ENCODE peak calls at places on chromosomes 13 and 19, in six cellular contexts. B, P, I, E, N and C are unnamed samples.

GRCh38 chr19:43782689-43783231 is 2.0 kb upstream of the KCNN4 start:
- DNase-seq in N (no peak), I (no peak), B (no peak), E (no peak), P (no peak), C (no peak)

GRCh38 chr13:29561918-29562317 is 33.6 kb downstream of the SLC7A1 start:
- DNase-seq in N (no peak), P (no peak), I (no peak), B (no peak), E (no peak), C (no peak)

GRCh38 chr19:46364359-46364758 is 17.5 kb downstream of the PPP5C start:
- DNase-seq in P (no peak), E (no peak), I (no peak), N (no peak), B (no peak), C (no peak)

GRCh38 chr13:35552172-35552844 is 75.8 kb upstream of the MAB21L1 start:
- DNase-seq in B (no peak), P (no peak), N (no peak), I (peak; percentile 46), E (no peak), C (no peak)

GRCh38 chr13:80684525-80685017 is 343.6 kb upstream of the SPRY2 start:
- DNase-seq in B (no peak), P (no peak), I (no peak), E (no peak), N (no peak), C (no peak)

GRCh38 chr19:23260956-23261355 is 10.8 kb upstream of the ZNF724 start:
- DNase-seq in P (no peak), I (no peak), B (no peak), E (no peak), N (no peak), C (no peak)

GRCh38 chr13:109606404-109607028 is 179.9 kb downstream of the IRS2 start:
- DNase-seq in B (no peak), P (no peak), E (no peak), I (no peak), N (no peak), C (no peak)

GRCh38 chr13:31441804-31442487 is 242.2 kb downstream of the B3GLCT start:
- DNase-seq in E (no peak), B (no peak), I (no peak), P (no peak), N (no peak), C (peak; percentile 81)

GRCh38 chr19:34963531-34964406 is at the start of gene ZNF792:
- DNase-seq in B (peak; percentile 77), N (no peak), E (peak; percentile 7), I (peak; percentile 77), P (peak; percentile 58), C (peak; percentile 69)

GRCh38 chr13:108662528-108662927 is 33.1 kb downstream of the MYO16 start:
- DNase-seq in I (no peak), B (no peak), P (no peak), N (no peak), E (no peak), C (no peak)

GRCh38 chr19:17910776-17911360 is 21.9 kb upstream of the CCDC124 start:
- DNase-seq in N (no peak), E (no peak), B (no peak), I (no peak), P (no peak), C (no peak)

GRCh38 chr13:79060216-79060615 is 345.8 kb downstream of the RBM26 start:
- DNase-seq in N (no peak), E (no peak), P (no peak), B (no peak), I (peak; percentile 14), C (no peak)

GRCh38 chr13:70856706-70857105 is 748.5 kb upstream of the KLHL1 start:
- DNase-seq in I (no peak), N (no peak), P (no peak), E (no peak), B (no peak), C (no peak)

GRCh38 chr19:1181606-1182005 is 7.5 kb upstream of the SBNO2 start:
- DNase-seq in E (no peak), I (no peak), B (peak; percentile 76), P (no peak), N (no peak), C (no peak)

GRCh38 chr19:11482384-11483050 is 1.7 kb upstream of the ELAVL3 start:
- DNase-seq in P (peak; percentile 78), E (peak; percentile 53), I (peak; percentile 92), B (peak; percentile 78), N (peak; percentile 27), C (peak; percentile 84)

GRCh38 chr19:38266981-38267597 is 2.7 kb downstream of the SPINT2 start:
- DNase-seq in P (no peak), N (no peak), B (no peak), E (no peak), I (no peak), C (no peak)

GRCh38 chr13:99610702-99611289 is 109.5 kb downstream of the TM9SF2 start:
- DNase-seq in E (no peak), B (no peak), I (peak; percentile 32), N (no peak), P (no peak), C (no peak)

GRCh38 chr13:98775386-98775785 is 22.9 kb upstream of the SLC15A1 start:
- DNase-seq in I (no peak), E (no peak), B (no peak), N (no peak), P (no peak), C (no peak)

GRCh38 chr13:111288276-111288675 is 32.2 kb upstream of the TEX29 start:
- DNase-seq in E (no peak), P (no peak), B (no peak), N (no peak), I (no peak), C (no peak)

GRCh38 chr19:43667524-43668405 is 2.2 kb downstream of the PLAUR start:
- DNase-seq in P (peak; percentile 38), E (no peak), B (peak; percentile 52), N (no peak), I (no peak), C (peak; percentile 19)

GRCh38 chr13:51303882-51304281 is 35.6 kb upstream of the SERPINE3 start:
- DNase-seq in I (no peak), E (no peak), P (no peak), N (no peak), B (no peak), C (no peak)

GRCh38 chr13:30119476-30119875 is 187.9 kb downstream of the KATNAL1 start:
- DNase-seq in N (no peak), P (no peak), B (no peak), E (no peak), I (peak; percentile 77), C (no peak)

GRCh38 chr19:48878219-48879024 is 6.2 kb downstream of the PPP1R15A start:
- DNase-seq in P (peak; percentile 59), E (no peak), B (no peak), N (peak; percentile 79), I (no peak), C (no peak)

GRCh38 chr13:93118081-93118615 is 108.5 kb upstream of the GPC6 start:
- DNase-seq in E (no peak), N (no peak), P (no peak), I (no peak), B (no peak), C (no peak)

GRCh38 chr13:101149735-101150380 is 266.4 kb downstream of the NALCN start:
- DNase-seq in I (peak; percentile 66), E (no peak), B (no peak), N (no peak), P (no peak), C (no peak)

GRCh38 chr13:42777476-42777875 is 3.9 kb upstream of the FAM216B start:
- DNase-seq in E (no peak), B (no peak), N (no peak), I (no peak), P (no peak), C (no peak)

DNA sequence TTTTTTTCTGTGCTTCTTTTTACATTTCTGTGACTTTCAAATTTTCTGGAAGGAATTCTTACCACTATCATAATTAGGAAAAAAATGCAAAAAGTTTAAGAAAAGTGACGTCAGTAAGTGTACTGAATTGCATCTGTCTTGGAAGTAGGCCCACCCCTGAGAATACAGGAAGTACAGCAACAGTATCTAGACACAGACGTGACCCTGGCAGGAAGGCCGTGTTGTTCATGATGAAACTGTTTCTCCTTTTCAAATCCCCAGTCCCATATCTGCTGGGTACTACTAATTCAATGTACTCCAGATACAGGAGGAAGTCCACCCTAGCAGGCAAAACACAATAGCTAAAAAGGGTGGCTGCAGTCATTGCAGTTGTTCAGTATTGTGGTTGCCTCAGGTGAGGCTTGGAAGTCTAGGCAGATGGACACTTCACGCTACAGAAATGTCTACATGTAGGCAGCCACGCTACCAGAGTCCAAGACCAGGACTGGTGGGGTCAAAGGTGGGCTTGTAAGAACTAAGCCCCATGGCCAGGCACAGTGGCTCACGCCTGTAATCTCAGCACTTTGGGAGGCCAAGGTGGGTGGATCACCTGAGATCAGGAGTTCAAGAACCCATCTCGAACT is 49.6 kb upstream of the MED4 start:
- DNase-seq in P (peak; percentile 57), E (no peak), B (no peak), N (no peak), I (no peak), C (no peak)
- H3K27ac ChIP-seq in P (peak overlapping the region; percentile 8), E (no peak overlapping the region), B (peak overlapping the region; percentile 58), N (peak overlapping the region; percentile 56), I (no peak overlapping the region), C (peak overlapping the region; percentile 83)

GRCh38 chr19:16327911-16328823 is 3.5 kb downstream of the KLF2 start:
- DNase-seq in E (no peak), P (peak; percentile 95), N (peak; percentile 68), B (no peak), I (no peak), C (peak; percentile 79)
- H3K4me1 ChIP-seq in E (no peaks in the 10 kb centered on the region), P (peaks cover 38% of the 10 kb centered on the region), N (peaks cover 20% of the 10 kb centered on the region), B (no peaks in the 10 kb centered on the region), I (no peaks in the 10 kb centered on the region), C (peaks cover 63% of the 10 kb centered on the region)

GRCh38 chr19:2982983-2983350 is 5.6 kb downstream of the TLE6 start:
- DNase-seq in N (peak; percentile 92), P (peak; percentile 96), B (peak; percentile 95), E (no peak), I (peak; percentile 91), C (peak; percentile 89)

GRCh38 chr19:2982556-2982955 is 5.2 kb downstream of the TLE6 start:
- DNase-seq in E (no peak), B (no peak), P (no peak), N (no peak), I (no peak), C (no peak)

GRCh38 chr19:2983351-2984195 is 6.2 kb downstream of the TLE6 start:
- DNase-seq in B (no peak), P (peak; percentile 85), N (no peak), I (peak; percentile 99), E (peak; percentile 83), C (peak; percentile 74)

GRCh38 chr19:2984196-2984490 is 6.8 kb downstream of the TLE6 start:
- DNase-seq in N (peak; percentile 70), B (no peak), I (no peak), P (no peak), E (no peak), C (no peak)

GRCh38 chr19:2981898-2982297 is 4.5 kb downstream of the TLE6 start:
- DNase-seq in B (no peak), E (no peak), I (no peak), P (no peak), N (no peak), C (no peak)
- H3K27me3 ChIP-seq in B (no peaks in the 10 kb centered on the region), E (peaks cover 5% of the 10 kb centered on the region), I (peaks cover 4% of the 10 kb centered on the region), P (no peaks in the 10 kb centered on the region), N (no peaks in the 10 kb centered on the region), C (no peaks in the 10 kb centered on the region)

DNA sequence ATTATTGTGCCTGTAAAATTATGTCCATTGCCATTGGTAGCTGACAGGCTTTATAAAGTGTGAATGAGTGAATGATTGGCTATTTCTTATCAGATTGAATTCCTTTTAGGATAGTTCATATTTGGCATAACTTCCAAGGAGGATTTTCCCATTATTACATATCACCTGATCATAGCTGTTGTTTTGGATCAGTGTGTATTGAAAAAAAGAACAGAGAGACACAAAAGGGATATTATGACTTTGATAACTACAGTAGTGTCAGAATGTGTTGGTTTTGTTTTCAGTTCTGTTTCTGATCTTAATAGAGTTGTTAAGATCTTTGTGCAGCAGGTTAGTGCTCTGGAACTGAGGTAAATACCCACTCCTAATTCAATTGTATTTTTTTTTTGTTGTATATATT is 103.8 kb downstream of the LRCH1 start:
- DNase-seq in E (no peak), B (no peak), I (no peak), N (no peak), P (no peak), C (no peak)
- H3K27ac ChIP-seq in E (no peak overlapping the region), B (peak overlapping the region; percentile 0), I (peak overlapping the region; percentile 88), N (peak overlapping the region; percentile 75), P (peak overlapping the region; percentile 76), C (peak overlapping the region; percentile 86)